ENCODE peak calls at places on chromosomes 6 and 20, in nine cellular contexts. C is GM13976; M is CD4-positive, alpha-beta T cell; F is GM10248; D is fibroblast of pulmonary artery; Z is neural crest cell; S is tibial artery; U is HCT116; J is breast epithelium. L is an unnamed sample.
A peak's percentile ranks its signal among the peaks of the same experiment; 100 is the strongest.

GRCh38 chr20:15890358-15890982 is 682.8 kb downstream of the KIF16B start:
- DNase-seq in C (no peak), M (no peak), F (no peak), D (no peak), Z (no peak), S (no peak), U (no peak), J (no peak), L (no peak)

GRCh38 chr6:147546501-147547368 is 38.2 kb downstream of the SAMD5 start:
- DNase-seq in C (no peak), M (no peak), F (no peak), D (no peak), Z (no peak), S (no peak), U (no peak), J (no peak), L (no peak)

GRCh38 chr6:154139894-154140293 is 100.9 kb downstream of the OPRM1 start:
- DNase-seq in C (no peak), M (no peak), F (no peak), D (no peak), Z (no peak), S (no peak), U (no peak), J (no peak), L (no peak)

GRCh38 chr6:44653761-44654218 is 266.3 kb downstream of the CDC5L start:
- DNase-seq in C (no peak), M (no peak), F (no peak), D (peak; percentile 25), Z (no peak), S (no peak), U (no peak), J (no peak), L (no peak)

GRCh38 chr6:64777941-64778785 is 928.9 kb downstream of the EYS start:
- DNase-seq in C (no peak), M (no peak), F (no peak), D (peak; percentile 32), Z (no peak), S (no peak), U (no peak), J (no peak), L (no peak)

GRCh38 chr6:6684365-6684833 is 95.9 kb downstream of the LY86 start:
- DNase-seq in C (peak; percentile 85), M (no peak), F (peak; percentile 84), D (no peak), Z (no peak), S (no peak), U (no peak), J (no peak), L (no peak)

GRCh38 chr20:58471161-58471834 is 43.9 kb downstream of the APCDD1L start:
- DNase-seq in C (no peak), M (no peak), F (no peak), D (peak; percentile 17), Z (no peak), S (no peak), U (no peak), J (peak; percentile 27), L (no peak)

GRCh38 chr6:11621119-11621518 is 83.6 kb downstream of the TMEM170B start:
- DNase-seq in C (no peak), M (no peak), F (no peak), D (no peak), Z (no peak), S (no peak), U (no peak), J (no peak), L (no peak)

GRCh38 chr6:156719395-156719719 is 57.8 kb upstream of the ARID1B start:
- DNase-seq in C (no peak), M (no peak), F (no peak), D (no peak), Z (no peak), S (no peak), U (no peak), J (no peak), L (no peak)

GRCh38 chr6:151494235-151494950 is 576 bp downstream of the CCDC170 start:
- DNase-seq in C (peak; percentile 36), M (no peak), F (no peak), D (no peak), Z (peak; percentile 14), S (peak; percentile 65), U (no peak), J (peak; percentile 36), L (peak; percentile 19)

GRCh38 chr6:3830806-3831205 is 18.4 kb upstream of the FAM50B start:
- DNase-seq in C (no peak), M (no peak), F (no peak), D (no peak), Z (no peak), S (no peak), U (no peak), J (no peak), L (no peak)

GRCh38 chr6:3837781-3838180 is 11.4 kb upstream of the FAM50B start:
- DNase-seq in C (no peak), M (no peak), F (no peak), D (no peak), Z (no peak), S (no peak), U (no peak), J (no peak), L (no peak)

GRCh38 chr6:3831741-3832530 is 17.2 kb upstream of the FAM50B start:
- DNase-seq in C (no peak), M (no peak), F (no peak), D (peak; percentile 13), Z (no peak), S (no peak), U (no peak), J (no peak), L (no peak)

GRCh38 chr6:3838992-3839867 is 9.9 kb upstream of the FAM50B start:
- DNase-seq in C (no peak), M (no peak), F (no peak), D (peak; percentile 42), Z (no peak), S (no peak), U (no peak), J (no peak), L (no peak)

DNA sequence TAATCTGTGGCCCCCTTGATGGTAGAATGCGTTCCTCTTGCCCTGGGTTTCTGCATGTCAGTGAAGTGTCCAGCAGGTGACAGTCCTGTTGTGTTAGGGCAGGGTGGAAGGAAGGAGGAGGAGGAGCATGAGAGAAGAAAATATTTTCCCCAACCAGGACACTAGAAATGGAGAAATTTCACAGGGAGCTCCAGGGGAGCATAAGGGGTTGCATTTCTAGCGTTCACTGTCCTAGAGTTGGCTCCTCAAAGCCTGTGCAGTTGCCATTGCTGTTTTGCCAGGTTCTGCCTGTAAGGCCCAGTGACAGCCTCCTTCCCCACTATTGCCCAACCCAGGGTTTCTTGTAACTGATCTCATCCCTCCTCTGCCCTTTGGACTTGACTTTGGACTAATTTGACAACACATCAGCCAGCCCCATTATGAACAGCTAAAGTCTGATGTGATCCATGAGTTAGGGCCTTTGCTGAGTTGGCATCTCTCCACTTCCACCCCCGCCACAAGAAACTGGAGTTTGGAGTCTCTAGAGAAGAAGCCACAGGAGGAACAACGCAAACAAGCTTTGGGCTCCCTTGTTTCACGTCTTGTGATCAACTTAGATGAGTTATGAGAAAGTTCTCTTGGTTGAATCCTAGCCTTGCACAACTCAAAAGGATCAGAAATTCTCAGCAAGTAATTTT is 14.0 kb upstream of the FAM50B start:
- DNase-seq in C (no peak), M (no peak), F (no peak), D (peak; percentile 55), Z (no peak), S (peak; percentile 86), U (no peak), J (no peak), L (no peak)
- TF ChIP-seq CTCF in C (no peak), M (no peak), F (no peak), D (no peak), Z (no peak), S (no peak), U (peak; percentile 55), J (no peak), L (no peak)

DNA sequence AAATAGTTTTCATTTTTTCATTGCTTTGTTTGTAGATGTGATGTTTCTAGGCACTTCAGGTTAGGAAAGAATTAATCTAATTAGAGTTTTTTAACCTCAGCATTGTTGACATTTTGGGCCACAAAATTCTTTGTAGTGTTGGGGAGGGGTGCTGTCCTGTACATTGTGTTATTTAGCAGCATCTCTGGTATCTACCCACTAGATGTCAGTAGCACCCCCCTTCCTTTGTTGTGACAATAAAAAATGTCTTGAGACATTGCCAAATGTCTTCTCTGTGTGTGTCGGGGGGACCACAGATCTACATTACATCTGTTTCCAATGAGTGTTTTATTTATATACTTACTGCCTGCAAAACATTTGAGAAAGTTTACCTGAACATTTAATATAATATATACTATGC is 45.6 kb downstream of the EYA4 start:
- DNase-seq in C (peak; percentile 18), M (no peak), F (no peak), D (peak; percentile 48), Z (no peak), S (no peak), U (no peak), J (no peak), L (peak; percentile 23)
- TF ChIP-seq CTCF in C (no peak), M (no peak), F (no peak), D (peak; percentile 60), Z (peak; percentile 54), S (no peak), U (peak; percentile 49), J (no peak), L (peak; percentile 57)

DNA sequence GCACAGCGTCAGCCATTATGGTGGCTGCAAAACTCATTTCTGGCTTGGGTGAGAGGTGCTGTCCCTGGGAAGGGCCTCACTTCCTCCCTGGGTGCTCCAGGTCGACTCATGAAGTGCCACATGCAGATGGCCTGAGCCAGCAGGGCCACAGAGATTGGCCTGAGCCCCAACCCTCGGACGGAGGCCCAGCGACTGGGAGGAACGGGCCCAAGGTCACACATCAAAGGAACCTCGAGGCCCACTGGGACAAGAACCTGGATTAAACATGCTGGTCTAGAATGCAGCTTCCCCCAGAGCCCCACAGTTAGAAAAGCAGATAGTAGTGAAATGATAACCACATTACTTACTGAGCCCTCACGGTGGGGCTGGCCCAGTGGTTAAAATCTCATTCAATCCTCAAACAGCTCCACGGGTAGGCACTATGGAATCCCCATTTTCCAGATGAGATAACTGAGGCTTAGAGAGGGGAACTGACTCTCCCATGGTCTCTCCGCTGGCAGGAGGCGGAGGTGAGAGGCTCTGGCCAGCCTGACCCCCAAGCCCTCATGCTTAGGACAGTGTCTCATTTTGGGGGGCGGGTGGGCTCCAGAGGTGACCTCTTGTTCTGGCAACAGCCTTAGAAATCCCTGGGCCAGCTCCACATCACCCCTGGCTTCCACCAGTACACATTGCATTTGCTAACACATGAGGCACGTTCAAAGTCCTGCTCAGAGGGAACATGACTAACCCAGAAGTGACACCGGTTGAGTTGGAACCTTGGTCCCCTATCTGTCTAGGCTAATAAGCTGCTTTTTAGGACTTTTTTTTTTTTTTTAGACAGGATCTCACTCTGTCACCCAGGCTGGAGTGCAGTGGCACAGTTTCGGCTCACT is 53.0 kb downstream of the SRC start:
- DNase-seq in C (no peak), M (no peak), F (no peak), D (no peak), Z (no peak), S (no peak), U (no peak), J (no peak), L (no peak)
- TF ChIP-seq CTCF in C (no peak), M (no peak), F (no peak), D (no peak), Z (no peak), S (no peak), U (peak; percentile 5), J (no peak), L (no peak)

GRCh38 chr20:1735417-1736089 is 78.0 kb upstream of the SIRPG start:
- DNase-seq in C (no peak), M (no peak), F (no peak), D (no peak), Z (no peak), S (no peak), U (no peak), J (no peak), L (no peak)

GRCh38 chr20:1737134-1737533 is 79.6 kb upstream of the SIRPG start:
- DNase-seq in C (no peak), M (no peak), F (no peak), D (no peak), Z (no peak), S (no peak), U (no peak), J (no peak), L (no peak)

GRCh38 chr20:1734269-1734858 is 76.8 kb upstream of the SIRPG start:
- DNase-seq in C (peak; percentile 59), M (peak; percentile 36), F (peak; percentile 34), D (peak; percentile 3), Z (no peak), S (no peak), U (no peak), J (no peak), L (no peak)
- TF ChIP-seq CTCF in C (peak; percentile 32), M (peak; percentile 87), F (peak; percentile 76), D (no peak), Z (no peak), S (no peak), U (no peak), J (no peak), L (no peak)

L was measured in endothelial cell.